ENCODE peak calls at places on chromosomes 13 and 19, in five cellular contexts. U is PC-3, P is trophoblast cell, Q is GM23248, B is neuronal stem cell. L is an unnamed sample. For H3K4me1, the result is how much of the 10 kb centered on the place peaks cover.

GRCh38 chr13:88586263-88586662 is 915.1 kb downstream of the SLITRK5 start:
- DNase-seq in U (peak), P (no peak), Q (no peak), B (no peak), L (no peak)

GRCh38 chr19:51156710-51157109 is 14.6 kb downstream of the SIGLEC7 start:
- DNase-seq in U (no peak), P (no peak), Q (no peak), B (no peak), L (no peak)

GRCh38 chr13:50198508-50198907 is 183.3 kb downstream of the KCNRG start:
- DNase-seq in U (peak), P (no peak), Q (peak), B (no peak), L (no peak)

GRCh38 chr13:84439108-84439507 is 556.8 kb upstream of the SLITRK1 start:
- DNase-seq in U (no peak), P (peak), Q (peak), B (no peak), L (no peak)

GRCh38 chr13:100396771-100397170 is 191.8 kb downstream of the GGACT start:
- DNase-seq in U (no peak), P (no peak), Q (no peak), B (no peak), L (no peak)

GRCh38 chr13:83667606-83668005 is 214.7 kb downstream of the SLITRK1 start:
- DNase-seq in U (no peak), P (no peak), Q (no peak), B (no peak), L (no peak)

GRCh38 chr13:74068471-74068870 is 65.7 kb downstream of the KLF12 start:
- DNase-seq in U (no peak), P (no peak), Q (no peak), B (no peak), L (no peak)

GRCh38 chr19:38224014-38224862 is at the start of gene DPF1:
- DNase-seq in U (peak), P (peak), Q (peak), B (peak), L (peak)

GRCh38 chr19:32012206-32012605 is 333.2 kb upstream of the ZNF507 start:
- DNase-seq in U (no peak), P (no peak), Q (no peak), B (no peak), L (no peak)

GRCh38 chr13:55230570-55230908 is 1910.2 kb upstream of the PRR20A start:
- DNase-seq in U (no peak), P (peak), Q (no peak), B (no peak), L (no peak)

GRCh38 chr19:50457300-50457699 is 19.0 kb upstream of the EMC10 start:
- DNase-seq in U (no peak), P (no peak), Q (no peak), B (no peak), L (no peak)

GRCh38 chr19:47036233-47036651 is 12.2 kb downstream of the TMEM160 start:
- DNase-seq in U (peak), P (no peak), Q (peak), B (no peak), L (no peak)

GRCh38 chr19:31294189-31294588 is 55.0 kb downstream of the TSHZ3 start:
- DNase-seq in U (no peak), P (peak), Q (no peak), B (no peak), L (no peak)

GRCh38 chr13:97223711-97224461 is 1.8 kb downstream of the MBNL2 start:
- DNase-seq in U (peak), P (peak), Q (peak), B (peak), L (peak)

GRCh38 chr13:73684286-73684685 is 449.9 kb downstream of the KLF12 start:
- DNase-seq in U (peak), P (no peak), Q (no peak), B (no peak), L (no peak)

GRCh38 chr13:58238972-58239773 is 607.6 kb downstream of the PCDH17 start:
- DNase-seq in U (no peak), P (no peak), Q (no peak), B (no peak), L (no peak)

GRCh38 chr19:1811472-1811894 is 593 bp downstream of the ATP8B3 start:
- DNase-seq in U (peak), P (peak), Q (peak), B (no peak), L (peak)

GRCh38 chr13:85535306-85535705 is 263.9 kb downstream of the SLITRK6 start:
- DNase-seq in U (no peak), P (no peak), Q (no peak), B (no peak), L (no peak)

GRCh38 chr13:85543144-85543543 is 256.1 kb downstream of the SLITRK6 start:
- DNase-seq in U (peak), P (no peak), Q (no peak), B (no peak), L (no peak)

GRCh38 chr13:85541476-85541875 is 257.7 kb downstream of the SLITRK6 start:
- DNase-seq in U (no peak), P (no peak), Q (no peak), B (no peak), L (no peak)

GRCh38 chr13:85536706-85537105 is 262.5 kb downstream of the SLITRK6 start:
- DNase-seq in U (peak), P (no peak), Q (no peak), B (no peak), L (no peak)

GRCh38 chr13:85538957-85539356 is 260.3 kb downstream of the SLITRK6 start:
- DNase-seq in U (peak), P (no peak), Q (no peak), B (no peak), L (no peak)
- H3K4me2 ChIP-seq in U (no peak), P (no peak), Q (no peak), B (no peak), L (no peak)

DNA sequence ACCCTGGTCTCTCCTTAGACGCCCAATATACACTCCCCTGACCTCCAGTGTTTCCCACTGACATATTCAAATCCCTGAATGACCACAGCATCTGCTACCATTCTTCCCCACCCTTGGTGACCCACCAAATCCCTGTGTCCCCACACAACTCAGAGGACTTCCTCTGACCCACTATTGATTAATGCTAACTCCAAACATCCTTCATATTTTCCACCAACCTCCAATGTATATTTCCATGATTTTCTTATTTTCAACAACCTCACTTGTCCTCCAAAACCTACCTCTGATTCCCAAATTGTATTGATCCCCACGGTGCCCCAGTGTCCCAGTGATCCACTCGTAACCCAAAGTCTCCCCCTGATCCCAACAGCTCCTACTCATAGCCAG is 526 bp upstream of the DMWD start:
- DNase-seq in U (no peak), P (no peak), Q (no peak), B (no peak), L (no peak)
- H3K4me1 ChIP-seq in U (under half), P (under half), Q (under half), B (under half), L (under half)

GRCh38 chr13:109977212-109977968 is 191.0 kb upstream of the IRS2 start:
- DNase-seq in U (no peak), P (no peak), Q (no peak), B (no peak), L (no peak)

GRCh38 chr13:109974354-109974753 is 188.0 kb upstream of the IRS2 start:
- DNase-seq in U (no peak), P (no peak), Q (peak), B (no peak), L (no peak)

GRCh38 chr13:109981000-109981399 is 194.6 kb upstream of the IRS2 start:
- DNase-seq in U (no peak), P (no peak), Q (no peak), B (no peak), L (no peak)

GRCh38 chr13:109976206-109976997 is 190.0 kb upstream of the IRS2 start:
- DNase-seq in U (no peak), P (peak), Q (no peak), B (no peak), L (no peak)

GRCh38 chr13:109979186-109979585 is 192.8 kb upstream of the IRS2 start:
- DNase-seq in U (peak), P (peak), Q (no peak), B (no peak), L (peak)
- H3K4me2 ChIP-seq in U (no peak), P (no peak), Q (no peak), B (no peak), L (no peak)

DNA sequence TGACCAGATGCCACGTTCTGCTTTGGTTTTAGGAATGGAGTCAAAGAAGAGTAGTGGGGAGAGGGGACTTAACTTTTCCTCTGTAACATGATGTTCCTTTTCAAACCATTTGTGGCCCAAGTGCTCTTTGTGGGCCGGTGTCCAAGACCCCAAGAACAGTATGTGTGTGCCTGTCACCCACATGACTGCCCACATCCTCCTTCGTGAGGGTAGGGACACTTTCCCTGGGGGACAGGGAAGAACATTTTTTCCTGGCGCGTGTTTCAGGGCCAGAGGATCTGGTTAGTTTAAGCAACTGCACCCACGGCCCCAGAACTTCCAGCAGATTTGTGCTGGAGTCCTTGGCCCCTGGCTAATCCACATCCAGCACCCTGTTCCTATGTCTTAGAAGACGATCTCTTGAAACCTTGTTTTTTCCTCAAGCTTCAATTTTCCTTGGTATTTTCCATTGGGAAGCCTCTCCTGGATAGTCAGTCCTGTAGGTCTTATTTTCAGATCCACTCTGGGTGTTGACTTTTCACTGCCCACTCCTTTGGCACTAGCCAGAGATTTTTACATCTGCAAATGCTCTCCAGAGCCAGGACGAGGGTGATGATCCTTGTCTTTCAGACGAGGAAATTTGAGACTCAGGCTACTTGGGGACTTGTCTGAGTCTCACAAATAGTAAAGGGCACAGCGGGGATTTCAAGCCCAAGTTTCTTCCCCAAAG is 10.8 kb upstream of the CCDC97 start:
- DNase-seq in U (no peak), P (peak), Q (peak), B (no peak), L (no peak)
- H3K4me1 ChIP-seq in U (under half), P (under half), Q (under half), B (under half), L (under half)

GRCh38 chr13:37485766-37486165 is 112.8 kb downstream of the POSTN start:
- DNase-seq in U (no peak), P (no peak), Q (peak), B (no peak), L (no peak)
- H3K4me2 ChIP-seq in U (no peak), P (no peak), Q (peak), B (no peak), L (peak)

GRCh38 chr19:56118666-56119584 is 2.2 kb downstream of the ZNF787 start:
- DNase-seq in U (no peak), P (no peak), Q (peak), B (no peak), L (no peak)
- H3K4me1 ChIP-seq in U (under half), P (under half), Q (under half), B (under half), L (under half)

GRCh38 chr19:57192993-57193392 is 1.7 kb downstream of the ZNF264 start:
- DNase-seq in U (no peak), P (no peak), Q (peak), B (no peak), L (no peak)
- H3K4me2 ChIP-seq in U (peak), P (peak), Q (peak), B (no peak), L (peak)

GRCh38 chr19:7669641-7670040 is 792 bp downstream of the RETN start:
- DNase-seq in U (no peak), P (no peak), Q (no peak), B (no peak), L (no peak)

GRCh38 chr19:7672522-7672921 is 3.7 kb downstream of the RETN start:
- DNase-seq in U (no peak), P (no peak), Q (no peak), B (no peak), L (no peak)

GRCh38 chr19:7670150-7670784 is 1.4 kb downstream of the RETN start:
- DNase-seq in U (no peak), P (no peak), Q (peak), B (no peak), L (no peak)

GRCh38 chr19:7670790-7671189 is 1.9 kb downstream of the RETN start:
- DNase-seq in U (no peak), P (no peak), Q (no peak), B (no peak), L (no peak)

DNA sequence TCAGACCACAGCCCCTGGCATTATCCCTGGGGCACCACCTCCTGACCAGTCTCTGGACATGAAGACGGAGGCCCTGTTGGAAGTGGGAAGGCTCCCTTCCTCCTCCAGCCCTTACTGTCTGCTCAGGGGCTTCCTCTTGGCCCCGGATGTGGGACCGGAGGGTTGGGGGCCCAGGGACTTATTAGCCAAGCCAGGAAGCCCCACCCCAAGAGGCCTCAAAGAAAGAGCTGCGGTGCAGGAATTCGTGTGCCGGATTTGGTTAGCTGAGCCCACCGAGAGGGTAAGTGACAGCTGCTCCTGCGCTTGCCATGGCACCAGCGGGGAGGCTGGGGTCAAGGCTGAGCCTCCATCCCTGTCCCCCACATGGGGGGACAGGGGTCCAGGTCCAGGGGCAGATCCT is at the start of gene RETN:
- DNase-seq in U (no peak), P (no peak), Q (no peak), B (no peak), L (no peak)
- H3K4me1 ChIP-seq in U (under half), P (under half), Q (under half), B (under half), L (under half)

GRCh38 chr19:18789883-18790565 is 1.1 kb downstream of the COMP start:
- DNase-seq in U (no peak), P (no peak), Q (peak), B (no peak), L (no peak)
- H3K4me2 ChIP-seq in U (peak), P (peak), Q (peak), B (peak), L (no peak)